ENCODE peak calls at places on chromosomes 16 and 17, in nine cellular contexts. Y is A549, W is GM12878, A is body of pancreas, D is endothelial cell of umbilical vein, U is IMR-90, P is uterus, Q is ovary, K is transverse colon. R is an unnamed sample.

GRCh38 chr17:42387221-42387657 is 1.0 kb downstream of the STAT3 start:
- DNase-seq in K (no peak), U (peak), D (peak), Y (no peak), W (no peak), A (peak), P (peak), Q (no peak), R (no peak)

GRCh38 chr17:43449470-43450202 is 34.1 kb upstream of the DHX8 start:
- DNase-seq in A (peak), K (no peak), Q (no peak), Y (peak), D (no peak), U (no peak), W (no peak), P (no peak), R (no peak)

GRCh38 chr16:68347605-68348004 is 36.8 kb downstream of the PRMT7 start:
- DNase-seq in U (no peak), Y (no peak), D (no peak), K (no peak), P (no peak), Q (no peak), W (no peak), A (no peak), R (no peak)

GRCh38 chr17:57438031-57438731 is 181.9 kb downstream of the MSI2 start:
- DNase-seq in Y (no peak), K (no peak), W (no peak), Q (no peak), D (no peak), P (no peak), U (no peak), A (no peak), R (peak)

GRCh38 chr17:27322026-27322425 is 28.1 kb downstream of the WSB1 start:
- DNase-seq in U (no peak), K (no peak), Y (no peak), Q (no peak), P (no peak), D (no peak), A (no peak), W (no peak), R (no peak)

GRCh38 chr17:49277638-49278037 is 47.1 kb upstream of the PHOSPHO1 start:
- DNase-seq in Q (no peak), U (peak), A (no peak), D (no peak), W (no peak), P (no peak), Y (no peak), K (no peak), R (no peak)

GRCh38 chr16:85448557-85449194 is 164.4 kb upstream of the GSE1 start:
- DNase-seq in Y (no peak), U (no peak), A (peak), D (no peak), K (peak), Q (no peak), W (no peak), P (peak), R (peak)

GRCh38 chr17:47776330-47777197 is 43.5 kb downstream of the TBX21 start:
- DNase-seq in W (no peak), D (peak), Y (peak), Q (no peak), K (peak), A (peak), U (peak), P (no peak), R (no peak)

GRCh38 chr16:11005611-11005975 is 61.2 kb downstream of the CLEC16A start:
- DNase-seq in Y (no peak), U (peak), Q (no peak), A (no peak), D (no peak), P (no peak), W (no peak), K (no peak), R (no peak)

GRCh38 chr17:63519972-63520882 is 2.9 kb upstream of the KCNH6 start:
- DNase-seq in Q (no peak), P (no peak), D (no peak), A (peak), U (no peak), W (no peak), K (peak), Y (peak), R (no peak)

GRCh38 chr17:44546711-44547606 is 10.3 kb upstream of the FZD2 start:
- DNase-seq in A (no peak), W (no peak), Y (no peak), P (no peak), Q (no peak), K (no peak), D (peak), U (peak), R (no peak)

GRCh38 chr17:49664706-49665211 is 13.1 kb downstream of the SPOP start:
- DNase-seq in K (no peak), Y (no peak), Q (no peak), D (peak), U (no peak), P (no peak), A (no peak), W (no peak), R (no peak)

GRCh38 chr17:48352630-48353029 is 77.4 kb downstream of the SKAP1 start:
- DNase-seq in U (peak), A (no peak), Y (no peak), D (no peak), W (no peak), P (no peak), K (no peak), Q (no peak), R (no peak)

GRCh38 chr17:50884354-50885311 is 18.5 kb upstream of the TOB1 start:
- DNase-seq in U (no peak), A (peak), P (no peak), D (no peak), Q (no peak), Y (no peak), K (peak), W (no peak), R (no peak)

GRCh38 chr17:79090503-79091372 is 16.1 kb downstream of the ENGASE start:
- DNase-seq in Q (peak), U (no peak), D (no peak), K (no peak), Y (no peak), A (no peak), P (peak), W (no peak), R (no peak)
- TF ChIP-seq CTCF in Q (no peak), U (peak), D (peak), K (peak), Y (no peak), A (no peak), P (no peak), W (no peak), R (no peak)

DNA sequence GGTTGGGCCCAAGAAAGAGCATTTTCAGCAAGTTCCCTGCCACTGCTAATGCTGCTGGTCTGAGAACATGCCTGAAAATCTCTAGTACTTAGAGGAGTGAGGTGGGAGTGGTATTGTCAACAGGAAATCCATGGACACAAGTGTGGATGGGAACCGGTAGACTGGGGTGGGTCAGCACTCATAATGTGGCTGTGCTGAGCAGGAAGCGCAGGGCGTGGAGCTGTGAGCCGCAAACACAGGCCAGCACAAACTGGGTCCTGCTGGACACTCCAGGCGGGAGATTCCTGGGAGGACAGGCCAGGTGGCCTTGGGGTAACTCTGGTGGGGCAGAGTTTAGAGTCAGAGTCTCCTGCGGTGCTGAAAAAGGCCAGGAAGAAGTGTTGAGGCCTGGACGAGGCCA is 62.5 kb downstream of the BANP start:
- DNase-seq in Q (no peak), D (no peak), W (no peak), K (peak), Y (no peak), A (no peak), P (no peak), U (no peak), R (no peak)
- H3K27ac ChIP-seq in Q (no peak), D (no peak), W (no peak), K (peak), Y (peak), A (no peak), P (no peak), U (peak), R (no peak)

DNA sequence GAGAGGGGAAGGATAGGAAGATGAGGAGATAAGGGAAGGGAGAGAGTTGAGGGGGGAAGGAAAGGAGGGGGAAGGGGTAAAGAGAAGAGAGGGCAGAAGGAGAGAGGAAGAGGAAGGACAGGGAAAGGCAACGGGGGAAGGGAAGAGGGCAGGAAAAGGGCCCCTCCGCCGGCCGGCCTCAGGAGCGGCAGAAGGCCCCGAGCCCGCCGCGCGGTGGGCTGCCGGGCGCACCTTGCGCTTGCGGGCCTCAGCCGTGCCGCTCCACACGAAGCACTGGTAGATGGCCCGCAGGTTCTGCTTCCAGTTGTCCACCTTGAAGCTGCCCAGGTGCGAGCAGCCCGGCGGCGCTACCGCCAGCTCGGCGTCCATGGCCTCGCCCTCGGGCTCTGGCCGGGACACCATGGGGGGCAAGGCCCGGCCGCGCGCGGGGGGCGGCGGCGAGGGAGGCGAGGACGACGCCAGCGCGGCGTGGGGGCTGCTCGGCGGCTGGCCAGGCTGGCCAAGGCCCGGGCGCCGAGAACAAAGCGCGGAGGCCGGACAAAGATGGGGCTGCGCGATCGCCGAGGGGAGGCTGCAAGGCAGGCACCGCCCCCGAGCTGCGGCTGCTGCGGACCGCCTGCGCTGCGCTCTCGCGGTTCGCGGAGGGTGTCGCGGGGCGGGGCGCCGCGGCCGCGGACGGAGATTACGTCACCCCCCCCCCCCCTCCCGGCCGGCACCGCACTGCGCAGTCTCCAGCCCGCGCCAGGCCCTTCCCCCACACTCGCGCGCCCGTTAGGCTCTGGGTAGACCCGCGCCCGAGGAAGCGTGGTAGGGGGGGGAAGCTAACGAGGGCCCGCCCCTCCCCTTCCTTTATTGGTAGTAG is at the start of gene USP22:
- DNase-seq in U (no peak), K (no peak), P (no peak), Y (no peak), W (no peak), Q (no peak), A (peak), D (no peak), R (peak)
- TF ChIP-seq POLR2A in U (peak), K (no peak), P (peak), Y (peak), W (peak), Q (peak), A (peak), D (peak), R (peak)

GRCh38 chr16:86834451-86835035 is 256.2 kb downstream of the FOXL1 start:
- DNase-seq in Q (no peak), D (peak), A (no peak), P (no peak), K (no peak), U (peak), Y (peak), W (no peak), R (no peak)
- TF ChIP-seq CTCF in Q (no peak), D (no peak), A (no peak), P (no peak), K (no peak), U (peak), Y (peak), W (no peak), R (no peak)

GRCh38 chr17:7438050-7438614 is 1.2 kb upstream of the FGF11 start:
- DNase-seq in D (peak), A (peak), P (peak), U (no peak), W (no peak), Q (no peak), K (peak), Y (no peak), R (peak)
- H3K27ac ChIP-seq in D (no peak), A (no peak), P (peak), U (no peak), W (no peak), Q (no peak), K (no peak), Y (no peak), R (peak)

GRCh38 chr16:1933097-1933661 is 9.8 kb downstream of the MSRB1 start:
- DNase-seq in W (no peak), A (peak), K (no peak), Q (no peak), P (no peak), D (no peak), Y (no peak), U (no peak), R (no peak)

GRCh38 chr16:1929105-1929504 is 10.9 kb upstream of the HS3ST6 start:
- DNase-seq in D (no peak), W (no peak), K (no peak), P (peak), A (peak), Q (no peak), U (no peak), Y (peak), R (no peak)

GRCh38 chr16:1932050-1933028 is 10.7 kb downstream of the MSRB1 start:
- DNase-seq in W (no peak), Q (no peak), K (peak), Y (peak), D (no peak), A (peak), U (no peak), P (no peak), R (no peak)

GRCh38 chr16:1930338-1930720 is 12.1 kb upstream of the HS3ST6 start:
- DNase-seq in W (no peak), D (no peak), U (no peak), P (no peak), A (no peak), Y (no peak), K (no peak), Q (no peak), R (no peak)

GRCh38 chr16:1929578-1930337 is 11.5 kb upstream of the HS3ST6 start:
- DNase-seq in K (peak), Q (peak), A (peak), P (peak), W (no peak), U (peak), D (peak), Y (peak), R (peak)
- TF ChIP-seq POLR2A in K (no peak), Q (no peak), A (no peak), P (peak), W (peak), U (no peak), D (no peak), Y (peak), R (no peak)